ENCODE peak calls at places on chromosomes 12 and 14, in ten cellular contexts. N, I, S, H, A, Q, T, K, Z and G are unnamed samples.

GRCh38 chr14:73991097-73991496 is 28.0 kb downstream of the ENTPD5 start:
- DNase-seq in N (no peak), I (no peak), S (no peak), H (no peak), A (no peak), Q (no peak), T (no peak), K (peak; percentile 20), Z (no peak), G (no peak)

GRCh38 chr12:92044435-92044834 is 101.2 kb downstream of the BTG1 start:
- DNase-seq in N (no peak), I (no peak), S (no peak), H (no peak), A (no peak), Q (no peak), T (no peak), K (no peak), Z (no peak), G (no peak)

GRCh38 chr14:24921903-24922302 is 128.0 kb downstream of the STXBP6 start:
- DNase-seq in N (no peak), I (no peak), S (no peak), H (peak; percentile 15), A (no peak), Q (no peak), T (no peak), K (peak; percentile 37), Z (peak; percentile 41), G (no peak)

GRCh38 chr12:110637869-110638441 is 24.0 kb downstream of the TCTN1 start:
- DNase-seq in N (no peak), I (no peak), S (no peak), H (no peak), A (no peak), Q (no peak), T (no peak), K (no peak), Z (no peak), G (no peak)

GRCh38 chr12:31524791-31525495 is 66.0 kb downstream of the DENND5B start:
- DNase-seq in N (no peak), I (no peak), S (no peak), H (peak; percentile 70), A (no peak), Q (no peak), T (no peak), K (peak; percentile 72), Z (peak; percentile 48), G (no peak)

GRCh38 chr12:40208707-40209106 is 16.1 kb upstream of the LRRK2 start:
- DNase-seq in N (no peak), I (no peak), S (no peak), H (no peak), A (no peak), Q (no peak), T (no peak), K (no peak), Z (no peak), G (peak; percentile 79)

GRCh38 chr12:3557791-3558190 is 66.8 kb downstream of the PRMT8 start:
- DNase-seq in N (no peak), I (no peak), S (no peak), H (no peak), A (no peak), Q (peak; percentile 29), T (no peak), K (no peak), Z (no peak), G (no peak)

GRCh38 chr12:77343291-77343690 is 277.9 kb upstream of the E2F7 start:
- DNase-seq in N (no peak), I (no peak), S (no peak), H (peak; percentile 59), A (no peak), Q (no peak), T (no peak), K (peak; percentile 33), Z (peak; percentile 47), G (no peak)

GRCh38 chr12:59036341-59036740 is 116.0 kb upstream of the LRIG3 start:
- DNase-seq in N (no peak), I (no peak), S (no peak), H (no peak), A (no peak), Q (no peak), T (no peak), K (no peak), Z (no peak), G (no peak)